ENCODE peak calls at places on chromosomes 16 and 17, in six cellular contexts. E is spleen, Y is body of pancreas, D is adrenal gland, M is IMR-90, P is Peyer's patch. V is an unnamed sample.

GRCh38 chr17:37067555-37068111 is 118.9 kb downstream of the AATF start:
- DNase-seq in E (no peak), D (peak; percentile 96), M (peak; percentile 83), P (peak; percentile 89), Y (peak; percentile 54), V (no peak)

GRCh38 chr17:20706752-20707372 is 127.3 kb downstream of the CDRT15L2 start:
- DNase-seq in D (no peak), E (no peak), Y (no peak), M (no peak), P (peak; percentile 59), V (no peak)

GRCh38 chr17:72393553-72393952 is 272.7 kb downstream of the SOX9 start:
- DNase-seq in P (no peak), Y (no peak), E (no peak), M (peak; percentile 95), D (no peak), V (no peak)

GRCh38 chr16:24800586-24800985 is 45.2 kb upstream of the SLC5A11 start:
- DNase-seq in M (peak; percentile 65), Y (no peak), P (no peak), E (no peak), D (no peak), V (no peak)

GRCh38 chr17:17021194-17021863 is 20.9 kb upstream of the MPRIP start:
- DNase-seq in D (peak; percentile 39), M (no peak), E (peak; percentile 66), Y (peak; percentile 80), P (no peak), V (no peak)

GRCh38 chr16:60491258-60491657 is 1545.0 kb downstream of the CDH8 start:
- DNase-seq in M (no peak), Y (no peak), P (no peak), E (no peak), D (no peak), V (no peak)

GRCh38 chr16:75491876-75492275 is 3.4 kb downstream of the CHST6 start:
- DNase-seq in P (no peak), D (peak; percentile 74), E (peak; percentile 63), Y (no peak), M (no peak), V (no peak)

GRCh38 chr17:65472602-65473001 is 88.8 kb downstream of the AXIN2 start:
- DNase-seq in P (no peak), Y (no peak), D (peak; percentile 49), M (no peak), E (no peak), V (no peak)

GRCh38 chr17:80774146-80774545 is 217.5 kb upstream of the CHMP6 start:
- DNase-seq in E (no peak), D (no peak), M (peak; percentile 60), Y (no peak), P (no peak), V (no peak)

GRCh38 chr16:53085539-53086450 is 31.0 kb downstream of the CHD9 start:
- DNase-seq in Y (no peak), M (no peak), D (peak; percentile 60), P (no peak), E (no peak), V (no peak)

GRCh38 chr17:75731086-75731715 is 9.9 kb downstream of the ITGB4 start:
- DNase-seq in M (no peak), E (no peak), D (no peak), P (no peak), Y (no peak), V (no peak)

GRCh38 chr16:31181102-31181830 is 1.3 kb downstream of the FUS start:
- DNase-seq in M (peak; percentile 44), D (peak; percentile 57), E (peak; percentile 83), P (peak; percentile 57), Y (peak; percentile 26), V (no peak)

GRCh38 chr17:17414316-17414937 is 62.4 kb upstream of the MED9 start:
- DNase-seq in P (no peak), D (peak; percentile 58), M (peak; percentile 80), Y (no peak), E (no peak), V (no peak)

GRCh38 chr16:10729649-10730048 is 14.0 kb upstream of the NUBP1 start:
- DNase-seq in D (peak; percentile 88), Y (no peak), P (no peak), M (peak; percentile 38), E (no peak), V (no peak)

GRCh38 chr16:84752600-84752999 is 52.8 kb downstream of the USP10 start:
- DNase-seq in P (no peak), Y (no peak), M (no peak), D (no peak), E (no peak), V (no peak)

GRCh38 chr16:27436065-27436464 is 34.1 kb downstream of the IL21R start:
- DNase-seq in Y (no peak), E (peak; percentile 47), P (no peak), D (no peak), M (no peak), V (no peak)

GRCh38 chr17:61574542-61575351 is 16.3 kb downstream of the NACA2 start:
- DNase-seq in P (no peak), M (peak; percentile 65), E (no peak), D (peak; percentile 5), Y (no peak), V (no peak)

GRCh38 chr16:2008009-2008526 is 1.6 kb downstream of the ZNF598 start:
- DNase-seq in M (peak; percentile 34), E (peak; percentile 79), Y (peak; percentile 66), P (peak; percentile 82), D (no peak), V (no peak)

GRCh38 chr16:2007081-2007836 is 2.4 kb downstream of the ZNF598 start:
- DNase-seq in Y (no peak), D (no peak), E (peak; percentile 74), M (no peak), P (no peak), V (no peak)

GRCh38 chr16:2008631-2009301 is 855 bp downstream of the ZNF598 start:
- DNase-seq in P (no peak), M (peak; percentile 44), D (peak; percentile 61), Y (no peak), E (peak; percentile 82), V (no peak)

GRCh38 chr16:2009302-2009711 is 314 bp downstream of the ZNF598 start:
- DNase-seq in E (peak; percentile 89), P (no peak), D (no peak), M (no peak), Y (no peak), V (no peak)

DNA sequence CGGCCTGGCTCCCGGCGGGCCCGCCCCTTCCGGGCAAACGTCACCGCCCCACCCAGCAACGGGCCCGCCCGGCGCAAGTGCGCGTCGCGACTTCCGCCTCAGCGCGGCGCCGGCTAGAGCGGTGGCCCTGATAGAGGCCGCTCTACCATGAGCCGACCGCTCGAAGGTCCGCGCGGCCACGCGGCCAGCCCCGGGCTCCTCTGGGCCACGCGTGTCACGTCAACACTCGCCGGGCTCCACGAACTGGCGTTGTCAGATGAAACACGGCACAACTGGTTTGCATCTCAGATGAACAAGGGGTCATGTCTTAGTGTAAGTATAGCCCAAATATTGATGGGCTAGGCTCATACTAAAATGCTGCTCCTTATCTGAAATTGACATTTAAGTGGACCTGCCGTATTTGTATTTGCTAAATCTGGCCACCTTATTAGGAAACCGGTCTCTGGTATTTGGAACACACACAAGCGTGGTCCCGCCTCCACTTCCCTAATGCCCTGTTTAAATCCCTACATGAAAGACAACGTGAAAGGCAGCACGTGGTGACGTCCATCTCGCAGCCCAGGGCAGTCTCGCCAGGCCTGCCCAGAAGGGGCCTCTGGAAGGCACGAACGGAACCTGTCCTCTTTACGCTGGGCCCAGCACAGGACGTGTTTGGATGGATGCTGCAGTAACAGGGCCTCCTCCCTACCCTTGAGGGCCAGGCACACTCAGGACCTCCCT is at the start of gene ZNF598:
- DNase-seq in Y (peak; percentile 83), M (peak; percentile 84), E (peak; percentile 95), D (peak; percentile 85), P (peak; percentile 89), V (no peak)
- TF ChIP-seq POLR2A in Y (peak; percentile 92), M (peak; percentile 97), E (no peak), D (peak; percentile 87), P (peak; percentile 99), V (peak; percentile 97)

DNA sequence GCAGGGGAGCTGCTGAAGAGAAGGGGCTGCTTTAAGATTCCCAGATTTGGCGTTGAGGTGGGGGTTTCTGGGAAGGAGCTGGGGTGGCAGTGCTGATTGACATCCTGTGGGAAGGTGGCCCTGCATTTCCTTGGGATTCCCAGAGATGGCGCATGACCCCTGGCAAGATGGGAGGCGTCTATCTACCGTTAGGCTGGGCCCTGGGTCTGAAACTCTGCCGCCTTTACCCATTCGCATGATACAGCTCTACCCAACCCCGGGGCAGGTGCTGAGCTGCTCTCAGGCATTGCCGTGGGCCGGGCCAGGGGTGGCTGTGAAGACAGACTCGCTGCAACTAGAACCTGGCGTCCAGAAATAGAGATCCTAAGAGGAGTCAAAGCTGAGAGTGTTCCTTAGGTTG is 9.9 kb upstream of the MVD start:
- DNase-seq in P (no peak), Y (no peak), D (no peak), M (no peak), E (no peak), V (no peak)
- TF ChIP-seq CTCF in P (no peak), Y (no peak), D (no peak), M (peak; percentile 26), E (no peak), V (no peak)

DNA sequence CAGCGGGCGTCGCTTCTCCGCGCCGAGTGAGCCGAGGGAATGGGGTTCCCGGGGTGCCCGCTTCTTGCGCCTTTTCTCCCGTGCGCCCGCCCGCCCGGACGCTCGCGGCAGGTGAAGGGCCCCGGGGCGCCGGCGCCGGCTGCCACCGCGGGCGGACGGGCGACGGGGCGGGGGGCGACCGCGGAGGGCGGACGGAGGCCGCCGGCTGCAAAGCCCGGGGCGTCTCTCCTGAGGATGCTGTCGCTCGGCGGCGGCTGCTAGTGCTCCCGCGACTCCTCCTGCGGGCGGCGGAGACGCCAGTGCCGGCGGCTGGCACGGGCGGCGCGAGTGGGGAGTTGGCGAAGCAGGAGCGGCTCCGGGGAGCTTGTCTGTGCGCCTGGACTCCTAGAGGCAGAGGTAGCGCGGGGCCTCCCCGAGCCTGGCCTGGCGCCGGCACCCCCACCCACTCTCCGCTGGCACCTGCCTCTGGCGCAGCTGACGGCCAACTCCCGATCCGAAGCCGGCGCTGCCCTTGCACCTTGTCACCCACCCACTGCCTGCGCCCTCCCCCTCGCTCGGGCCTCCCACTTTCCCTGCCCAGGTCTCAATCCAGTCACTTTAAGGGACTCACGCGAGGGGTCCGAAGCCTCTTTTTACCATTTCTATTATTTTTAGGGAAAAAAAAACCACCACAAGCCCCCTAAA is at the start of gene FAM20A:
- DNase-seq in D (peak; percentile 48), E (peak; percentile 77), P (peak; percentile 54), M (no peak), Y (peak; percentile 40), V (no peak)
- TF ChIP-seq POLR2A in D (no peak), E (no peak), P (no peak), M (no peak), Y (peak; percentile 29), V (peak; percentile 7)

DNA sequence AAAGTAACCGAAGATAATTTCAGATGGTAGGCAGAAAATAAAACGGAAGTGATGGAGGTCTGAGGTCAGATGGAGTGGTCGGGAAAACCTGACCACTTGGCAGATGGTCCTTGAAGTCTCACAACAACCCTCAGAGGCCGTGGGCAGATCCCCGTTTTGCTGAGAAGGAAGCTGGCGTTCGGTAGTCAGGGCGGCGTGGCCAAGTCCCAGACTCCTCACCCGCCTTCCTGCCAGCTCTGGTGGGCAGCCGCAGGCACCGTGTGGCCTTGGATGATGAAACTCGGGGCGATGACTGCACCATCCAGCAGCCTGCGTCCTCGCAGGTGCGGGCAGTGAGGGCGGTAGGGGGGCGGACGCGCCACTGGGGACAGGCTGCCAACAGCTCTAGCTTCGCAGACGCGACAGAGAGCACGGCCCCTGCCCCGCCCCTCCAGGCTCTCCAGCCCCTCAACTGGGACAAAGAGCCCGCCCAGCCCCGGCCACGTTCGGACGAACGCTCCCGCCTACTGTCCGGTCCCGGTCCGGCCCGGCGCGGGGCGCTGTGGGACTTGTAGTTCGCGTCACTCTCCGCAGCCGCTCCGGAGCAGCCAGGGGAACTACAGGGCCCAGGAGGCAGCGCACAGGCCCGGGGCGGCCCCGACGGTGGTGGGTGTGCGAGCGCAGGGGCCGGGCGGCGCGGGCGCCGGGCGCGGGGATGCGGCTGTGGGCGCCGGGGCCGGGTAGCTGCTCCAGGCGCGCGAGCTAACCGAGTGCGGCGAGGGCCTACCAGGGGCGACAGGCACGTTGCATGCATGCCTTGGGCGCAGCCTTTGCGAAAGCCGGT is at the start of gene GPT2:
- DNase-seq in P (peak; percentile 95), M (peak; percentile 95), Y (peak; percentile 99), E (peak; percentile 98), D (peak; percentile 98), V (peak; percentile 71)
- TF ChIP-seq CTCF in P (no peak), M (no peak), Y (peak; percentile 30), E (no peak), D (no peak), V (peak; percentile 4)

V was measured in esophagus squamous epithelium.